ENCODE peak calls at places on chromosome 15, in seven cellular contexts. T is body of pancreas; R is pancreas; I is effector memory CD8-positive, alpha-beta T cell; Y is activated T-cell treated with anti-CD3 and anti-CD28 coated beads, Interleukin-2, amount 50 U/mL, for 72 hours; V is left cardiac atrium; Z is activated naive CD8-positive, alpha-beta T cell treated with anti-CD3 and anti-CD28 coated beads, Interleukin-2, amount 10 ng/mL, durations not matched to agents 7 days and 5 days. A is an unnamed sample.

GRCh38 chr15:43518073-43518761 is 809 bp downstream of the MAP1A start:
- ATAC-seq in T (no peak), R (peak), I (no peak), Y (peak), V (peak), Z (no peak), A (no peak)

GRCh38 chr15:75170711-75171341 is 30.9 kb upstream of the C15orf39 start:
- ATAC-seq in T (peak), R (no peak), I (no peak), Y (no peak), V (peak), Z (no peak), A (no peak)

GRCh38 chr15:74799255-74799842 is 13.3 kb upstream of the LMAN1L start:
- ATAC-seq in T (no peak), R (no peak), I (peak), Y (peak), V (no peak), Z (no peak), A (peak)

GRCh38 chr15:70142072-70142321 is 44.3 kb upstream of the TLE3 start:
- ATAC-seq in T (no peak), R (no peak), I (peak), Y (peak), V (no peak), Z (peak), A (peak)

GRCh38 chr15:74399511-74400312 is 32.3 kb upstream of the CYP11A1 start:
- ATAC-seq in T (no peak), R (no peak), I (peak), Y (peak), V (no peak), Z (peak), A (no peak)

GRCh38 chr15:35696767-35697231 is 150.8 kb upstream of the DPH6 start:
- ATAC-seq in T (no peak), R (no peak), I (no peak), Y (no peak), V (no peak), Z (no peak), A (peak)

GRCh38 chr15:28185148-28185895 is 86.2 kb upstream of the OCA2 start:
- ATAC-seq in T (no peak), R (no peak), I (no peak), Y (no peak), V (peak), Z (no peak), A (no peak)

GRCh38 chr15:99306694-99307338 is 55.5 kb downstream of the LRRC28 start:
- ATAC-seq in T (peak), R (peak), I (no peak), Y (no peak), V (peak), Z (no peak), A (peak)

GRCh38 chr15:94411279-94411678 is 179.9 kb downstream of the MCTP2 start:
- ATAC-seq in T (no peak), R (no peak), I (no peak), Y (no peak), V (no peak), Z (no peak), A (no peak)

GRCh38 chr15:92383528-92384326 is 10.0 kb upstream of the ST8SIA2 start:
- ATAC-seq in T (no peak), R (no peak), I (no peak), Y (peak), V (no peak), Z (no peak), A (peak)

GRCh38 chr15:78223396-78224023 is 10.9 kb downstream of the ACSBG1 start:
- ATAC-seq in T (no peak), R (no peak), I (peak), Y (no peak), V (peak), Z (no peak), A (no peak)

GRCh38 chr15:69074843-69075224 is 60.3 kb downstream of the NOX5 start:
- ATAC-seq in T (peak), R (peak), I (no peak), Y (no peak), V (no peak), Z (no peak), A (peak)

GRCh38 chr15:36961956-36962355 is 138.4 kb downstream of the MEIS2 start:
- ATAC-seq in T (no peak), R (no peak), I (no peak), Y (no peak), V (no peak), Z (no peak), A (no peak)

GRCh38 chr15:41905360-41905793 is 11.5 kb upstream of the SPTBN5 start:
- ATAC-seq in T (no peak), R (no peak), I (no peak), Y (no peak), V (no peak), Z (no peak), A (no peak)

GRCh38 chr15:91409430-91409829 is 309.4 kb downstream of the SV2B start:
- ATAC-seq in T (no peak), R (no peak), I (no peak), Y (no peak), V (peak), Z (no peak), A (no peak)

GRCh38 chr15:66679657-66680108 is 22.4 kb upstream of the SMAD6 start:
- ATAC-seq in T (no peak), R (no peak), I (no peak), Y (no peak), V (peak), Z (no peak), A (no peak)

GRCh38 chr15:99683000-99683670 is 50.1 kb downstream of the LYSMD4 start:
- ATAC-seq in T (no peak), R (no peak), I (peak), Y (peak), V (peak), Z (peak), A (no peak)

GRCh38 chr15:57495037-57495436 is 96.7 kb upstream of the MYZAP start:
- ATAC-seq in T (no peak), R (no peak), I (no peak), Y (no peak), V (no peak), Z (no peak), A (no peak)

GRCh38 chr15:39623550-39623931 is 42.7 kb downstream of the THBS1 start:
- ATAC-seq in T (no peak), R (no peak), I (peak), Y (peak), V (no peak), Z (peak), A (no peak)

GRCh38 chr15:64647367-64647766 is 128.0 kb downstream of the RBPMS2 start:
- ATAC-seq in T (no peak), R (no peak), I (no peak), Y (no peak), V (no peak), Z (no peak), A (no peak)

GRCh38 chr15:66389098-66389858 is 2.6 kb downstream of the MAP2K1 start:
- ATAC-seq in T (no peak), R (no peak), I (no peak), Y (no peak), V (no peak), Z (no peak), A (no peak)